ENCODE peak calls at places on chromosome 22, in five cellular contexts. One of them, this sample, is unnamed.

GRCh38 chr22:49900441-49901230 is 17.6 kb downstream of the ALG12 start:
- DNase-seq in heart left ventricle: no peak
- DNase-seq in esophagus muscularis mucosa: no peak
- DNase-seq in Peyer's patch: no peak
- DNase-seq in uterus: no peak
- DNase-seq in this sample: no peak

GRCh38 chr22:25898707-25899365 is 156.8 kb downstream of the MYO18B start:
- DNase-seq in esophagus muscularis mucosa: no peak
- DNase-seq in heart left ventricle: no peak
- DNase-seq in Peyer's patch: no peak
- DNase-seq in uterus: no peak
- DNase-seq in this sample: no peak

GRCh38 chr22:35205956-35206355 is 51.3 kb upstream of the HMGXB4 start:
- DNase-seq in heart left ventricle: no peak
- DNase-seq in uterus: no peak
- DNase-seq in Peyer's patch: no peak
- DNase-seq in esophagus muscularis mucosa: no peak
- DNase-seq in this sample: no peak

GRCh38 chr22:22144858-22145257 is 99.7 kb upstream of the VPREB1 start:
- DNase-seq in Peyer's patch: no peak
- DNase-seq in uterus: no peak
- DNase-seq in esophagus muscularis mucosa: no peak
- DNase-seq in heart left ventricle: no peak
- DNase-seq in this sample: no peak

GRCh38 chr22:25970348-25970995 is 198.8 kb upstream of the SEZ6L start:
- DNase-seq in heart left ventricle: peak
- DNase-seq in Peyer's patch: no peak
- DNase-seq in uterus: no peak
- DNase-seq in esophagus muscularis mucosa: no peak
- DNase-seq in this sample: no peak

GRCh38 chr22:44702479-44703219 is 645 bp downstream of the PRR5 start:
- DNase-seq in uterus: peak
- DNase-seq in esophagus muscularis mucosa: no peak
- DNase-seq in Peyer's patch: peak
- DNase-seq in heart left ventricle: no peak
- DNase-seq in this sample: no peak

GRCh38 chr22:37462983-37463382 is 23.2 kb downstream of the MFNG start:
- DNase-seq in Peyer's patch: no peak
- DNase-seq in heart left ventricle: no peak
- DNase-seq in uterus: no peak
- DNase-seq in esophagus muscularis mucosa: no peak
- DNase-seq in this sample: no peak

GRCh38 chr22:48536691-48537591 is 1290.7 kb downstream of the BRD1 start:
- DNase-seq in heart left ventricle: no peak
- DNase-seq in Peyer's patch: no peak
- DNase-seq in esophagus muscularis mucosa: no peak
- DNase-seq in uterus: no peak
- DNase-seq in this sample: peak

GRCh38 chr22:40010752-40011145 is 16.0 kb downstream of the FAM83F start:
- DNase-seq in Peyer's patch: no peak
- DNase-seq in heart left ventricle: no peak
- DNase-seq in uterus: no peak
- DNase-seq in esophagus muscularis mucosa: no peak
- DNase-seq in this sample: no peak

GRCh38 chr22:29073618-29074275 is 912 bp downstream of the KREMEN1 start:
- DNase-seq in esophagus muscularis mucosa: no peak
- DNase-seq in uterus: peak
- DNase-seq in Peyer's patch: no peak
- DNase-seq in heart left ventricle: peak
- DNase-seq in this sample: peak

GRCh38 chr22:21054714-21055563 is 9.2 kb downstream of the LRRC74B start:
- DNase-seq in Peyer's patch: no peak
- DNase-seq in uterus: peak
- DNase-seq in esophagus muscularis mucosa: no peak
- DNase-seq in heart left ventricle: peak
- DNase-seq in this sample: no peak

GRCh38 chr22:43510226-43511070 is 98.6 kb downstream of the MPPED1 start:
- DNase-seq in Peyer's patch: no peak
- DNase-seq in uterus: no peak
- DNase-seq in heart left ventricle: no peak
- DNase-seq in esophagus muscularis mucosa: no peak
- DNase-seq in this sample: no peak

GRCh38 chr22:25702571-25703167 is 39.3 kb upstream of the MYO18B start:
- DNase-seq in uterus: no peak
- DNase-seq in heart left ventricle: no peak
- DNase-seq in esophagus muscularis mucosa: no peak
- DNase-seq in Peyer's patch: no peak
- DNase-seq in this sample: no peak

GRCh38 chr22:25449781-25450317 is 114.6 kb upstream of the GRK3 start:
- DNase-seq in esophagus muscularis mucosa: no peak
- DNase-seq in Peyer's patch: no peak
- DNase-seq in heart left ventricle: no peak
- DNase-seq in uterus: no peak
- DNase-seq in this sample: no peak

GRCh38 chr22:17508110-17508509 is 55.2 kb upstream of the SLC25A18 start:
- DNase-seq in uterus: no peak
- DNase-seq in esophagus muscularis mucosa: no peak
- DNase-seq in heart left ventricle: no peak
- DNase-seq in Peyer's patch: no peak
- DNase-seq in this sample: no peak

GRCh38 chr22:21643533-21644357 is 1.6 kb downstream of the SDF2L1 start:
- DNase-seq in uterus: no peak
- DNase-seq in heart left ventricle: no peak
- DNase-seq in Peyer's patch: no peak
- DNase-seq in esophagus muscularis mucosa: no peak
- DNase-seq in this sample: no peak

GRCh38 chr22:28172948-28173360 is 253.9 kb upstream of the PITPNB start:
- DNase-seq in uterus: no peak
- DNase-seq in esophagus muscularis mucosa: no peak
- DNase-seq in heart left ventricle: no peak
- DNase-seq in Peyer's patch: no peak
- DNase-seq in this sample: no peak

GRCh38 chr22:38777087-38777671 is 16.8 kb downstream of the DNAL4 start:
- DNase-seq in esophagus muscularis mucosa: no peak
- DNase-seq in uterus: no peak
- DNase-seq in heart left ventricle: no peak
- DNase-seq in Peyer's patch: no peak
- DNase-seq in this sample: no peak

GRCh38 chr22:17087176-17088131 is 2.7 kb downstream of the IL17RA start:
- DNase-seq in uterus: no peak
- DNase-seq in heart left ventricle: no peak
- DNase-seq in esophagus muscularis mucosa: no peak
- DNase-seq in Peyer's patch: peak
- DNase-seq in this sample: no peak

GRCh38 chr22:36386900-36387663 is 685 bp downstream of the MYH9 start:
- DNase-seq in esophagus muscularis mucosa: no peak
- DNase-seq in heart left ventricle: peak
- DNase-seq in uterus: peak
- DNase-seq in Peyer's patch: peak
- DNase-seq in this sample: peak

GRCh38 chr22:33853200-33854097 is 66.8 kb downstream of the LARGE1 start:
- DNase-seq in heart left ventricle: peak
- DNase-seq in Peyer's patch: peak
- DNase-seq in esophagus muscularis mucosa: no peak
- DNase-seq in uterus: peak
- DNase-seq in this sample: peak

GRCh38 chr22:35540600-35541253 is at the start of gene RASD2:
- DNase-seq in esophagus muscularis mucosa: no peak
- DNase-seq in heart left ventricle: peak
- DNase-seq in uterus: peak
- DNase-seq in Peyer's patch: no peak
- DNase-seq in this sample: no peak

GRCh38 chr22:38240734-38241252 is 32.0 kb downstream of the TMEM184B start:
- DNase-seq in Peyer's patch: no peak
- DNase-seq in esophagus muscularis mucosa: no peak
- DNase-seq in uterus: no peak
- DNase-seq in heart left ventricle: no peak
- DNase-seq in this sample: no peak

GRCh38 chr22:30307026-30307574 is 17.8 kb upstream of the CASTOR1 start:
- DNase-seq in heart left ventricle: no peak
- DNase-seq in uterus: no peak
- DNase-seq in esophagus muscularis mucosa: no peak
- DNase-seq in Peyer's patch: no peak
- DNase-seq in this sample: no peak

GRCh38 chr22:30305906-30306628 is 16.8 kb upstream of the CASTOR1 start:
- DNase-seq in heart left ventricle: no peak
- DNase-seq in esophagus muscularis mucosa: no peak
- DNase-seq in uterus: no peak
- DNase-seq in Peyer's patch: no peak
- DNase-seq in this sample: no peak

GRCh38 chr22:30304495-30305244 is 15.4 kb upstream of the CASTOR1 start:
- DNase-seq in Peyer's patch: peak
- DNase-seq in uterus: no peak
- DNase-seq in esophagus muscularis mucosa: no peak
- DNase-seq in heart left ventricle: no peak
- DNase-seq in this sample: no peak

GRCh38 chr22:30306629-30307016 is 17.3 kb upstream of the CASTOR1 start:
- DNase-seq in Peyer's patch: no peak
- DNase-seq in heart left ventricle: no peak
- DNase-seq in esophagus muscularis mucosa: no peak
- DNase-seq in uterus: no peak
- DNase-seq in this sample: no peak

DNA sequence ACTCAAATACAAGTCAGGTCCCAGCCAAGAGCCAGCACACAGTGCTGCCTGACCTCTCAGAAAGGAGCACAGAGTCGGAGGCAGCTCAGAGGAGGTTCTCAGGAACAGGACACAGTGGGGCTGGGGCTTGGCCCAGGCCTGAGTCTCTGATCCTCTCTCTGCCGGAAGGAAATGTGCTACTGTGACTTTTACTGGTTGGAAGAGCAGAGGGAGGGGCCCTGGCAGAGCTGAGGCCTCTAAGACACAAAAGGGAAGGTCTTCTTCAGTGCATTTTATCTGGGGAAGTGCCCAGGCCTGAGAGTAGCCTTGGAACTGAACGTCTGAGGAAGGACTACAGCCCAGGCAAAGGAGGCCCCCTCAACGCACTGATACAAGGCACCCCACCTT is 16.2 kb upstream of the CASTOR1 start:
- DNase-seq in Peyer's patch: peak
- DNase-seq in heart left ventricle: peak
- DNase-seq in esophagus muscularis mucosa: no peak
- DNase-seq in uterus: peak
- DNase-seq in this sample: peak
- TF ChIP-seq POLR2A in Peyer's patch: peak
- TF ChIP-seq POLR2A in heart left ventricle: peak
- TF ChIP-seq POLR2A in esophagus muscularis mucosa: no peak
- TF ChIP-seq POLR2A in uterus: no peak
- TF ChIP-seq POLR2A in this sample: no peak

GRCh38 chr22:23245045-23245798 is 64.9 kb downstream of the BCR start:
- DNase-seq in esophagus muscularis mucosa: no peak
- DNase-seq in Peyer's patch: no peak
- DNase-seq in uterus: no peak
- DNase-seq in heart left ventricle: no peak
- DNase-seq in this sample: no peak
- H3K27ac ChIP-seq in esophagus muscularis mucosa: no peak
- H3K27ac ChIP-seq in Peyer's patch: peak
- H3K27ac ChIP-seq in uterus: no peak
- H3K27ac ChIP-seq in heart left ventricle: no peak
- H3K27ac ChIP-seq in this sample: no peak

GRCh38 chr22:42350373-42350772 is 79.9 kb upstream of the TCF20 start:
- DNase-seq in heart left ventricle: no peak
- DNase-seq in Peyer's patch: no peak
- DNase-seq in uterus: no peak
- DNase-seq in esophagus muscularis mucosa: no peak
- DNase-seq in this sample: no peak

GRCh38 chr22:42346722-42347121 is 76.3 kb upstream of the TCF20 start:
- DNase-seq in uterus: no peak
- DNase-seq in heart left ventricle: no peak
- DNase-seq in esophagus muscularis mucosa: no peak
- DNase-seq in Peyer's patch: no peak
- DNase-seq in this sample: no peak

GRCh38 chr22:42345458-42345857 is 75.0 kb upstream of the TCF20 start:
- DNase-seq in uterus: no peak
- DNase-seq in esophagus muscularis mucosa: no peak
- DNase-seq in Peyer's patch: no peak
- DNase-seq in heart left ventricle: no peak
- DNase-seq in this sample: no peak

GRCh38 chr22:42344391-42344861 is 74.0 kb upstream of the TCF20 start:
- DNase-seq in heart left ventricle: peak
- DNase-seq in Peyer's patch: no peak
- DNase-seq in uterus: peak
- DNase-seq in esophagus muscularis mucosa: no peak
- DNase-seq in this sample: no peak

DNA sequence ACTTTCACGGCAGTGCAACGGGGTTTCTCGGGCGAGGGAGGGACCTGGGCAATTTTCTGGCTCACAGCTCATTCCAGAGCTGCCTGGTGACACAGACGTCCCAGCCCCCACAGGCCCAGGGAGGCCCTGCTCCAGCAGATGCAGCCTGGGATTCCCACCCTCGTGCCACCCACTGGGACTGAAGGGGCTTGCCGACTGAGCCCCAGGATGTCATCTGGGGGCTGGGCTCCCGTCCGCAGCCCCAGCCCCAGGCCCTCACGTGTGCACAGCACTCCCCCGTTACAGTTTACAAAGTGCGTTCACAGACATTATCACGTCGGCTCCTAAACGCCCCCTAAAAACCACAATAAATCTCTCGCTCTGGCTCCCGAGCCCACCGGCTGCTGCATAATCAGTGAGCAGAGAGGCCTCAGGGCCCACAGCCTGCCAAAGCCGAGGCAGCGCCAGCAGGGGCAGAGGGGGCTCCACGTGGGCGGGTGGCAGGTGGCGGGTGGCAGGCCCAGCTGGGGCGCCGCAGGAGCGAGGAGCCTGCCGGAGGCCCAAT is 76.9 kb upstream of the TCF20 start:
- DNase-seq in esophagus muscularis mucosa: no peak
- DNase-seq in uterus: no peak
- DNase-seq in heart left ventricle: no peak
- DNase-seq in Peyer's patch: no peak
- DNase-seq in this sample: no peak
- TF ChIP-seq POLR2A in esophagus muscularis mucosa: no peak
- TF ChIP-seq POLR2A in uterus: no peak
- TF ChIP-seq POLR2A in heart left ventricle: no peak
- TF ChIP-seq POLR2A in Peyer's patch: no peak
- TF ChIP-seq POLR2A in this sample: no peak

DNA sequence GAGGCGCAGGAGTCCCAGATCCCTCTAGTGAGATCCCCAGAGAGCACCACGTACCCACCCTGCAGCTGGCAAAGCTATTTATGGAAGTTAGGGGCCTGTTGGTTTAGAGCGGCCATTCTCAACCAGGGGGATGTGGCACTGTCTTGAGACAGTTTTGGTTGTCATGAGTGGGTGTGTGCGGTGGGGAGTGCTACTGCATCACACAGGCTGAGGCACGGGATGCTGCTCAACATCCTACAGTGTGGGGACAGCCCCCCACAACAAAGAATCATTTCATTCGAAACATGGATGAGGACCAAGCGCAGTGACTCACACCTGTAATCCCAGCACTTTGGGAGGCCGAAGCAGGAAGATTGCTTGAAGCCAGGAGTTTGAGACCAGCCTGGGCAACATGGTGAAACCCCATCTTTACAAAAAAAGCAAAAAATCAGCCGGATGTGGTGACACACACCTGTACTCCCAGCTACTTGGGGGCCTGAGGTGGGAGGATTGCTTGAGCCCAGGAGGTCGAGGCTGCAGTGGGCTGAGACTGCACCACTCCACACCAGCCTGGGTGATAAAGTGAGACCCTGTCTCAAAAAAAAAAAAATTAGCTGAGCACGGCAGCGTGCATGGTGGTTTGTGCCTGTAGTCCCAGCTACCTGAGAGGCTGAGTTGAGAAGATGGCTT is 28.2 kb downstream of the GGT5 start:
- DNase-seq in esophagus muscularis mucosa: no peak
- DNase-seq in Peyer's patch: no peak
- DNase-seq in heart left ventricle: no peak
- DNase-seq in uterus: no peak
- DNase-seq in this sample: no peak
- H3K27ac ChIP-seq in esophagus muscularis mucosa: no peak
- H3K27ac ChIP-seq in Peyer's patch: no peak
- H3K27ac ChIP-seq in heart left ventricle: no peak
- H3K27ac ChIP-seq in uterus: no peak
- H3K27ac ChIP-seq in this sample: no peak